ENCODE peak calls at places on chromosome 6, in eight cellular contexts. N is BE2C, E is BJ, X is heart right ventricle, I is GM23338, G is heart left ventricle, H is hepatocyte, O is keratinocyte. W is an unnamed sample. For H3K36me3, the result is how much of the 10 kb centered on the place peaks cover.

GRCh38 chr6:150074651-150075416 is 5.9 kb upstream of the ULBP3 start:
- DNase-seq in N (no peak), E (no peak), X (no peak), I (no peak), G (no peak), H (no peak), O (no peak), W (no peak)

GRCh38 chr6:54935739-54936138 is 89.2 kb downstream of the FAM83B start:
- DNase-seq in N (no peak), E (peak), X (no peak), I (peak), G (no peak), H (peak), O (peak), W (no peak)

GRCh38 chr6:163148781-163149534 is 265.6 kb upstream of the QKI start:
- DNase-seq in N (no peak), E (no peak), X (no peak), I (no peak), G (no peak), H (no peak), O (no peak), W (no peak)

GRCh38 chr6:161410736-161411135 is 136.9 kb upstream of the AGPAT4 start:
- DNase-seq in N (no peak), E (no peak), X (no peak), I (no peak), G (no peak), H (no peak), O (no peak), W (no peak)

GRCh38 chr6:39932386-39932785 is 1.9 kb downstream of the MOCS1 start:
- DNase-seq in N (no peak), E (no peak), X (no peak), I (no peak), G (no peak), H (no peak), O (no peak), W (no peak)

GRCh38 chr6:24667378-24667803 is 514 bp downstream of the ACOT13 start:
- DNase-seq in N (no peak), E (no peak), X (no peak), I (no peak), G (no peak), H (peak), O (no peak), W (no peak)

GRCh38 chr6:168456907-168457771 is 16.2 kb downstream of the SMOC2 start:
- DNase-seq in N (no peak), E (no peak), X (no peak), I (no peak), G (no peak), H (no peak), O (no peak), W (no peak)

GRCh38 chr6:24522090-24522820 is 27.5 kb downstream of the ALDH5A1 start:
- DNase-seq in N (no peak), E (no peak), X (no peak), I (peak), G (no peak), H (no peak), O (no peak), W (no peak)

GRCh38 chr6:166520905-166521834 is 65.3 kb downstream of the RAMACL start:
- DNase-seq in N (no peak), E (no peak), X (no peak), I (no peak), G (no peak), H (no peak), O (no peak), W (no peak)

GRCh38 chr6:89082439-89082838 is 1.9 kb downstream of the PNRC1 start:
- DNase-seq in N (no peak), E (no peak), X (no peak), I (peak), G (no peak), H (peak), O (no peak), W (no peak)

GRCh38 chr6:137693737-137694136 is 173.3 kb upstream of the TNFAIP3 start:
- DNase-seq in N (no peak), E (no peak), X (no peak), I (no peak), G (peak), H (no peak), O (no peak), W (no peak)

GRCh38 chr6:41976794-41977484 is 35.3 kb upstream of the CCND3 start:
- DNase-seq in N (no peak), E (no peak), X (no peak), I (no peak), G (no peak), H (no peak), O (no peak), W (no peak)

GRCh38 chr6:30744054-30744805 is at the start of gene IER3:
- DNase-seq in N (peak), E (peak), X (peak), I (peak), G (peak), H (peak), O (peak), W (peak)

GRCh38 chr6:25346064-25346463 is 66.9 kb downstream of the CARMIL1 start:
- DNase-seq in N (no peak), E (no peak), X (no peak), I (peak), G (no peak), H (peak), O (no peak), W (no peak)

GRCh38 chr6:111909238-111909637 is 36.0 kb upstream of the FYN start:
- DNase-seq in N (no peak), E (no peak), X (no peak), I (no peak), G (no peak), H (no peak), O (no peak), W (no peak)

GRCh38 chr6:71334768-71335167 is 46.2 kb downstream of the OGFRL1 start:
- DNase-seq in N (no peak), E (no peak), X (no peak), I (no peak), G (no peak), H (peak), O (no peak), W (no peak)

GRCh38 chr6:25414168-25414567 is 135.0 kb downstream of the CARMIL1 start:
- DNase-seq in N (no peak), E (no peak), X (no peak), I (no peak), G (no peak), H (no peak), O (no peak), W (no peak)

GRCh38 chr6:168247456-168248147 is 72.0 kb downstream of the DACT2 start:
- DNase-seq in N (peak), E (no peak), X (no peak), I (no peak), G (no peak), H (peak), O (no peak), W (peak)

GRCh38 chr6:40356242-40356910 is 230.8 kb downstream of the LRFN2 start:
- DNase-seq in N (no peak), E (no peak), X (no peak), I (no peak), G (no peak), H (no peak), O (no peak), W (no peak)

GRCh38 chr6:124372076-124372475 is 568.4 kb downstream of the NKAIN2 start:
- DNase-seq in N (no peak), E (no peak), X (no peak), I (no peak), G (no peak), H (no peak), O (no peak), W (no peak)

GRCh38 chr6:76416821-76417605 is 344.6 kb upstream of the IMPG1 start:
- DNase-seq in N (no peak), E (no peak), X (no peak), I (no peak), G (no peak), H (no peak), O (no peak), W (no peak)

GRCh38 chr6:148972481-148972880 is 225.7 kb downstream of the UST start:
- DNase-seq in N (peak), E (no peak), X (no peak), I (peak), G (no peak), H (peak), O (no peak), W (no peak)

GRCh38 chr6:40599580-40599979 is 12.4 kb upstream of the LRFN2 start:
- DNase-seq in N (no peak), E (no peak), X (no peak), I (peak), G (no peak), H (peak), O (no peak), W (no peak)

GRCh38 chr6:75601608-75602163 is at the start of gene SENP6:
- DNase-seq in N (peak), E (no peak), X (peak), I (peak), G (peak), H (peak), O (no peak), W (peak)

GRCh38 chr6:147205690-147206600 is 1.7 kb downstream of the STXBP5 start:
- DNase-seq in N (peak), E (no peak), X (no peak), I (no peak), G (peak), H (no peak), O (no peak), W (no peak)

GRCh38 chr6:30922447-30922852 is 8.4 kb downstream of the VARS2 start:
- DNase-seq in N (no peak), E (no peak), X (no peak), I (no peak), G (no peak), H (no peak), O (peak), W (no peak)

GRCh38 chr6:5214570-5215052 is 46.1 kb downstream of the LYRM4 start:
- DNase-seq in N (peak), E (no peak), X (peak), I (peak), G (peak), H (peak), O (no peak), W (no peak)

DNA sequence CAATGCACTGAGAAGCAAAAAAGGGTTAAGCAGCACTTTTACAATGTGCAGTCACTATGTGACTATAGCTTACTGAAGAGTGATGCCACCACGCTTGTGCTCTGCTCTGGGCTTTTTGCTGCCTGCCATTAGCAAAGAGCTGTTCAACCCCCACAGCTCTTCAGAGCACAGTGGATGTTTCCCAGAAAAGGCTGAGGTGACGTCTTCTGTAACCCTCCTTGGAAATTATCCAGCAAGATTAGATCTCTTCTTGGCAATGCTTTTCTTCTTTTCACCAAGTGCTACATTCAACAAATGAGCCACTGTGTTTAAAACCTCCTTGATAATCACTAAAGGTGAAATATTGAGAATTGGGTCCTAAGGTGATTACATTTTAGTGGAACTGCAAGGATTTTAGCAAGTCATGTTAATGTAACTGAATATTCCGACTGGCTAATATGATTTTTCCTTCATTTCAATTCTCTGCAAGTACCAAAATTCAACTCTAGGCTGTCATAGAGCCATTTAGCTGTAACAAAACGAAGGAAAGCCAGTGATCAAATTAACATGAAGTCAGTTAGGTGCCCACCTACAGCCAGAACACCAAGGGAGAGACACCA is 34.9 kb downstream of the ELOVL5 start:
- DNase-seq in N (no peak), E (no peak), X (no peak), I (no peak), G (no peak), H (no peak), O (no peak), W (no peak)
- TF ChIP-seq CTCF in N (no peak), E (no peak), X (no peak), I (no peak), G (no peak), H (no peak), O (no peak), W (no peak)

GRCh38 chr6:159753081-159753872 is 8.6 kb upstream of the ACAT2 start:
- DNase-seq in N (no peak), E (no peak), X (no peak), I (no peak), G (no peak), H (no peak), O (no peak), W (no peak)

GRCh38 chr6:159758031-159759001 is 3.5 kb upstream of the ACAT2 start:
- DNase-seq in N (no peak), E (no peak), X (no peak), I (peak), G (no peak), H (peak), O (peak), W (no peak)

GRCh38 chr6:159756508-159756907 is 5.3 kb upstream of the ACAT2 start:
- DNase-seq in N (no peak), E (no peak), X (no peak), I (no peak), G (no peak), H (no peak), O (no peak), W (no peak)

GRCh38 chr6:159754401-159754800 is 7.4 kb upstream of the ACAT2 start:
- DNase-seq in N (no peak), E (no peak), X (no peak), I (no peak), G (no peak), H (no peak), O (no peak), W (no peak)

DNA sequence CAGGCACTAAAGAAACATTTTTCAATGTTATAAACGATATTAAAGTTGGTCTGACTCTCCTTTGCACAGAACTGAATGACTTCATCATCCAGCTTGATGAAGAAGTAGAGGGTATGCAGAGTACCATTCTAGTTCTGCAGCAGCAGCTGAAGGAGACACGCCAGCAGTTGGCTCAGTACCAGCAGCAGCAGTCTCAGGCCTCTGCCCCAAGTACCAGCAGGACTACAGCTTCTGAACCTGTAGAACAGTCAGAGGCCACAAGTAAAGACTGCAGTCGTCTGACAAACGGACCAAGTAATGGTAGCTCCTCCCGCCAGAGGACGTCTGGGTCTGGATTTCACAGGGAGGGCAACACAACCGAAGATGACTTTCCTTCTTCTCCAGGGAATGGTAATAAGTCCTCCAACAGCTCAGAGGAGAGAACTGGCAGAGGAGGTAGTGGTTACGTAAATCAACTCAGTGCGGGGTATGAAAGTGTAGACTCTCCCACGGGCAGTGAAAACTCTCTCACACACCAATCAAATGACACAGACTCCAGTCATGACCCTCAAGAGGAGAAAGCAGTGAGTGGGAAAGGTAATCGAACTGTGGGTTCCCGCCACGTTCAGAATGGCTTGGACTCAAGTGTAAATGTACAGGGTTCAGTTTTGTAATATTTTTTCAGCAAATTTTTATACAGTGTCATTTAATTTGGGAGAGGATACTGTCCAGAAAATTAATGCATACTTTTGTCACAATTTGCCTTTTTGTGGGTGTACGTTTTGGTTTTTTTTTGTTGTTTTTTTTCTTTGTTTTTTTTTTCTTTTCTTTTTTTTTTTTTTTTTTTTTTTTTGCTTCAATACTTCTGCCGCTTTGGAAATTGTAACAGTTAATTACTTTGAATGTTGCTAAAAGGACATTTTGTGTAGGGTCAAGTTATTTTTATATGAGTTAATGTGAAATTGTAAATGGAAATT is 6.6 kb upstream of the ACAT2 start:
- DNase-seq in N (no peak), E (no peak), X (no peak), I (no peak), G (peak), H (no peak), O (no peak), W (no peak)
- H3K36me3 ChIP-seq in N (half or more), E (under half), X (half or more), I (half or more), G (under half), H (under half), O (under half), W (under half)

DNA sequence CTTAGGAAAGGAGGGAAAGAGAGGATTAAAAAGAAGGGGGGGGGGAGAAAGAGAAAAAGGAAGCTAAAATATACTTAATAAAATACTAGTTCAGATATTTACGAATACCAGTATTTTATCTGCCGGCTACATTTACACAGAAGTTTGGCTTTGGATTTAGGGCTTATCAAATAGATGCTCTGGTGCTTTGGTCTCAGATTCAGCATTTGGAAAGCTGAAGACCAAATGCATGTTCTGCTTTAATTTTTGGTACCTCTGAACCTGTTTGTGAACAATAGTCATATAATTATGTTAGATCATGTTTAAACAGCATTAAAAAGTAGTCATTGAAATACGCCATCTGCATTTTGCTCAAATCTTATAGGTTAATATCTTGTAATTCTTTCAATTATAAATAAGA is 786.0 kb upstream of the CITED2 start:
- DNase-seq in N (no peak), E (no peak), X (no peak), I (no peak), G (no peak), H (no peak), O (no peak), W (no peak)
- TF ChIP-seq CTCF in N (no peak), E (no peak), X (no peak), I (no peak), G (no peak), H (no peak), O (no peak), W (no peak)

DNA sequence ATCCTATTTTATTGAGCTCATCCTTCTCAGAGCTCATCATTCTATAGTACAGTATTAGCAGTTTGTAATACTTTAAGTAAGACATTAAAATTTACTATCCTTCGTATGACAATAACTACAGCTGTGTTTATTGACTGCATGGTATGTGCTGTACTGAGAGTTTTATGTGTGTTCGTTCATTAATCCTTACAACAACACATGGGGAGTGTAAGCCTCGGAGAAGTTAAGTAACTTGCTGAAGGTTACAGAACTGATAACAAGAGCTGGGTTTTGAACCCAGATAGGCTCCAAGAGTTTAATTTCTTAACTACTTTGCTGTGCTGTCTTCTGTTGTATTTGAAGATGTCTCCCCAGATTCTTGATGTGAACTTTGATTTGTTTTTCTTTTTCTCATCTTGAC is 23.7 kb downstream of the BRPF3 start:
- DNase-seq in N (no peak), E (no peak), X (no peak), I (no peak), G (no peak), H (no peak), O (no peak), W (no peak)
- H3K36me3 ChIP-seq in N (half or more), E (under half), X (half or more), I (half or more), G (under half), H (under half), O (under half), W (under half)

GRCh38 chr6:141307309-141307998 is 825.3 kb upstream of the GJE1 start:
- DNase-seq in N (no peak), E (no peak), X (no peak), I (no peak), G (no peak), H (no peak), O (no peak), W (no peak)

GRCh38 chr6:141313986-141314385 is 818.7 kb upstream of the GJE1 start:
- DNase-seq in N (no peak), E (no peak), X (no peak), I (no peak), G (no peak), H (no peak), O (no peak), W (no peak)

GRCh38 chr6:141303907-141304306 is 828.8 kb upstream of the GJE1 start:
- DNase-seq in N (no peak), E (no peak), X (no peak), I (no peak), G (no peak), H (no peak), O (no peak), W (no peak)

GRCh38 chr6:141309295-141309694 is 823.4 kb upstream of the GJE1 start:
- DNase-seq in N (no peak), E (no peak), X (no peak), I (peak), G (no peak), H (no peak), O (no peak), W (no peak)
- TF ChIP-seq CTCF in N (no peak), E (no peak), X (no peak), I (peak), G (peak), H (no peak), O (no peak), W (no peak)

DNA sequence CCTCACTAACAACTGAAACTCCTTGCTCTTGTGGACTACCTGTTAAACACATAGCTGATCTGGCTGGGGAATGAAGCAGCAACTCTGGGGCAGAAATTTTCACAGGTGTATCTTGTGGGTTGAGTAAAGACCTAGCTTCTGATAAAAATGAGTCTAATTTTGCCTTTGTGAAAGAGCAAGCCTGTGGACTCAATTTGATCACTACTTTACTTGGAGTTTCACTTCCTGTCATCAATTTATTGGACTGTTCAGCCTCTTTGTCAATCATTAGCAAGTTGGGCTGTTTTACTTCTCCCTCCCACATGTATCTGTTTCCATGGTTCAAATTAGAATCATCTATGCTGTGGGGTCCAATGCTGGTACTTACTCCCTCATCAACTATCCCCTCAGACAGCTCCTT is 29.6 kb upstream of the CRIP3 start:
- DNase-seq in N (no peak), E (no peak), X (no peak), I (no peak), G (no peak), H (no peak), O (no peak), W (no peak)
- H3K36me3 ChIP-seq in N (under half), E (under half), X (half or more), I (under half), G (under half), H (under half), O (under half), W (under half)